ENCODE peak calls at places on chromosomes 3 and 15, in eight cellular contexts. M is mesendoderm; T is stimulated activated CD8-positive, alpha-beta memory T cell treated with anti-CD3 and anti-CD28 coated beads, Interleukin-15, amount 100 ng/mL, for 24 hours; X is Right ventricle myocardium superior; Z is GM12891; J is cerebellum; O is upper lobe of right lung; K is effector CD8-positive, alpha-beta T cell. P is an unnamed sample.

GRCh38 chr15:63357061-63357460 is 24.6 kb downstream of the CA12 start:
- DNase-seq in K (no peak), M (no peak), T (no peak), J (no peak), Z (no peak), X (no peak), O (no peak), P (no peak)

GRCh38 chr3:126081618-126082333 is 2.1 kb downstream of the SLC41A3 start:
- DNase-seq in K (no peak), T (no peak), X (no peak), J (peak; percentile 61), O (no peak), Z (no peak), M (peak; percentile 18), P (peak; percentile 13)

GRCh38 chr15:25362545-25362944 is 76.3 kb downstream of the UBE3A start:
- DNase-seq in J (no peak), T (no peak), Z (no peak), O (no peak), X (no peak), M (no peak), K (no peak), P (no peak)

GRCh38 chr3:775178-775885 is 317.5 kb upstream of the CNTN6 start:
- DNase-seq in O (no peak), K (no peak), X (no peak), M (no peak), T (no peak), J (no peak), Z (no peak), P (no peak)

GRCh38 chr3:33858131-33858530 is 59.7 kb downstream of the PDCD6IP start:
- DNase-seq in K (no peak), J (no peak), X (no peak), M (no peak), Z (no peak), T (no peak), O (no peak), P (no peak)

GRCh38 chr15:40755821-40756220 is 767 bp upstream of the RMDN3 start:
- DNase-seq in Z (no peak), X (no peak), K (no peak), J (no peak), T (no peak), O (no peak), M (no peak), P (peak; percentile 55)

GRCh38 chr3:8499181-8499611 is 2.4 kb upstream of the LMCD1 start:
- DNase-seq in X (no peak), J (peak; percentile 4), Z (no peak), M (no peak), K (no peak), O (no peak), T (no peak), P (no peak)

GRCh38 chr15:79608041-79608440 is 175.9 kb downstream of the MINAR1 start:
- DNase-seq in T (no peak), J (no peak), O (no peak), K (no peak), Z (no peak), M (no peak), X (no peak), P (no peak)

GRCh38 chr15:79157631-79158592 is 67.3 kb upstream of the RASGRF1 start:
- DNase-seq in M (no peak), O (no peak), T (no peak), X (no peak), Z (no peak), K (no peak), J (no peak), P (no peak)

GRCh38 chr3:9183811-9184463 is 65.5 kb downstream of the SRGAP3 start:
- DNase-seq in X (no peak), M (peak; percentile 42), K (no peak), J (peak; percentile 69), T (no peak), Z (no peak), O (no peak), P (no peak)

GRCh38 chr3:61627768-61628185 is 66.4 kb downstream of the PTPRG start:
- DNase-seq in T (no peak), K (no peak), M (no peak), X (no peak), Z (no peak), O (no peak), J (no peak), P (no peak)

GRCh38 chr15:32994810-32995424 is 199.6 kb downstream of the FMN1 start:
- DNase-seq in T (no peak), X (no peak), J (peak; percentile 1), K (no peak), O (no peak), M (peak; percentile 24), Z (no peak), P (peak; percentile 26)

GRCh38 chr3:184780981-184781515 is 30.9 kb upstream of the VPS8 start:
- DNase-seq in K (no peak), J (no peak), M (no peak), O (peak; percentile 51), T (no peak), X (no peak), Z (no peak), P (no peak)

GRCh38 chr3:100899440-100900091 is 93.7 kb downstream of the ABI3BP start:
- DNase-seq in M (no peak), K (no peak), Z (no peak), T (no peak), O (no peak), J (no peak), X (no peak), P (no peak)

GRCh38 chr3:52865994-52866393 is 31.2 kb upstream of the MUSTN1 start:
- DNase-seq in T (no peak), J (no peak), O (no peak), M (no peak), Z (no peak), X (no peak), K (no peak), P (no peak)

GRCh38 chr15:65400760-65401606 is 21.8 kb downstream of the IGDCC4 start:
- DNase-seq in T (no peak), X (peak; percentile 72), O (peak; percentile 77), J (peak; percentile 46), Z (peak; percentile 78), K (peak; percentile 19), M (peak; percentile 96), P (peak; percentile 87)

GRCh38 chr3:100710355-100711198 is 1.3 kb downstream of the TFG start:
- DNase-seq in K (peak; percentile 5), O (no peak), X (no peak), Z (peak; percentile 32), M (peak; percentile 75), T (peak; percentile 8), J (no peak), P (peak; percentile 79)

GRCh38 chr3:155449613-155450267 is 156.3 kb upstream of the STRIT1 start:
- DNase-seq in Z (no peak), O (no peak), K (no peak), X (no peak), T (no peak), M (no peak), J (no peak), P (no peak)

GRCh38 chr15:99002226-99002625 is 5.4 kb downstream of the PGPEP1L start:
- DNase-seq in M (no peak), O (no peak), J (no peak), T (no peak), X (no peak), K (no peak), Z (no peak), P (no peak)

GRCh38 chr3:170144437-170144843 is 37.1 kb downstream of the PHC3 start:
- DNase-seq in J (no peak), K (no peak), M (no peak), Z (no peak), O (no peak), X (no peak), T (no peak), P (no peak)

GRCh38 chr15:50241684-50242450 is 23.7 kb downstream of the HDC start:
- DNase-seq in J (no peak), X (no peak), Z (no peak), M (no peak), O (no peak), T (no peak), K (no peak), P (peak; percentile 31)

GRCh38 chr3:177906573-177907229 is 629.5 kb upstream of the KCNMB2 start:
- DNase-seq in X (no peak), T (no peak), K (no peak), O (no peak), Z (no peak), M (no peak), J (no peak), P (no peak)

GRCh38 chr3:42691861-42692666 is 6.7 kb downstream of the KLHL40 start:
- DNase-seq in J (no peak), O (peak; percentile 46), T (no peak), K (no peak), X (no peak), Z (peak; percentile 5), M (no peak), P (no peak)

GRCh38 chr15:42608110-42608531 is 32.7 kb downstream of the STARD9 start:
- DNase-seq in M (no peak), O (no peak), Z (no peak), K (no peak), X (no peak), T (no peak), J (no peak), P (no peak)

GRCh38 chr15:62447742-62448141 is 282.7 kb upstream of the C2CD4B start:
- DNase-seq in K (no peak), O (no peak), Z (no peak), T (no peak), M (no peak), X (peak; percentile 57), J (no peak), P (no peak)

GRCh38 chr15:64334530-64334929 is 21.4 kb downstream of the CSNK1G1 start:
- DNase-seq in X (no peak), O (no peak), T (no peak), Z (no peak), K (no peak), J (no peak), M (peak; percentile 64), P (no peak)

GRCh38 chr15:101250331-101250730 is 1.5 kb downstream of the CHSY1 start:
- DNase-seq in J (no peak), Z (no peak), O (no peak), T (no peak), K (no peak), M (no peak), X (no peak), P (no peak)

GRCh38 chr15:88454231-88454630 is 13.0 kb downstream of the MRPL46 start:
- DNase-seq in J (no peak), T (no peak), Z (no peak), X (no peak), M (no peak), K (no peak), O (no peak), P (no peak)

GRCh38 chr15:35206060-35206675 is 121.1 kb upstream of the NANOGP8 start:
- DNase-seq in K (no peak), O (no peak), T (no peak), J (no peak), Z (no peak), M (peak; percentile 48), X (no peak), P (peak; percentile 42)

P was measured in K562.